ENCODE peak calls at places on chromosomes 3 and 15, in four cellular contexts. I is MM.1S, Z is mucosa of descending colon, P is endothelial cell. X is an unnamed sample.

GRCh38 chr3:46496745-46497555 is 826 bp upstream of the RTP3 start:
- DNase-seq in P (peak), Z (peak), I (peak), X (peak)

GRCh38 chr15:67321352-67321751 is 66.8 kb downstream of the IQCH start:
- DNase-seq in P (no peak), I (no peak), Z (no peak), X (no peak)

GRCh38 chr3:101381809-101382208 is 61.4 kb upstream of the IMPG2 start:
- DNase-seq in P (no peak), I (peak), Z (no peak), X (no peak)

GRCh38 chr3:65807225-65807624 is 231.5 kb downstream of the MAGI1 start:
- DNase-seq in I (no peak), P (no peak), Z (no peak), X (no peak)

GRCh38 chr3:194326192-194327029 is 24.7 kb downstream of the CPN2 start:
- DNase-seq in I (no peak), P (no peak), Z (no peak), X (no peak)

GRCh38 chr3:33115024-33115768 is 1.4 kb downstream of the CRTAP start:
- DNase-seq in I (peak), P (no peak), Z (peak), X (no peak)

GRCh38 chr3:49173116-49173791 is 1.9 kb downstream of the KLHDC8B start:
- DNase-seq in Z (peak), P (no peak), I (no peak), X (peak)

GRCh38 chr3:65118912-65119499 is 431.2 kb upstream of the ADAMTS9 start:
- DNase-seq in Z (no peak), I (no peak), P (no peak), X (no peak)

GRCh38 chr15:82108489-82109078 is 62.8 kb upstream of the MEX3B start:
- DNase-seq in I (peak), Z (peak), P (peak), X (peak)

GRCh38 chr15:85318048-85318731 is 62.2 kb upstream of the AKAP13 start:
- DNase-seq in Z (peak), I (peak), P (no peak), X (no peak)

GRCh38 chr3:48661501-48662139 is 1.1 kb downstream of the CELSR3 start:
- DNase-seq in I (peak), P (peak), Z (peak), X (peak)

GRCh38 chr15:71409541-71409940 is 294.3 kb downstream of the THSD4 start:
- DNase-seq in Z (no peak), P (no peak), I (no peak), X (no peak)

GRCh38 chr3:158668506-158668905 is 3.9 kb downstream of the LXN start:
- DNase-seq in Z (no peak), I (no peak), P (no peak), X (no peak)

GRCh38 chr15:39963806-39964205 is 29.9 kb downstream of the EIF2AK4 start:
- DNase-seq in P (no peak), I (no peak), Z (no peak), X (no peak)

GRCh38 chr3:129324855-129325254 is 46.2 kb downstream of the HMCES start:
- DNase-seq in P (no peak), I (no peak), Z (no peak), X (no peak)

GRCh38 chr3:170634663-170635096 is 48.8 kb upstream of the SLC7A14 start:
- DNase-seq in P (no peak), Z (peak), I (no peak), X (no peak)

GRCh38 chr3:115381573-115381912 is 234.5 kb upstream of the ZBTB20 start:
- DNase-seq in Z (no peak), I (no peak), P (no peak), X (no peak)

GRCh38 chr3:47117803-47118364 is 46.0 kb downstream of the SETD2 start:
- DNase-seq in I (no peak), P (no peak), Z (no peak), X (no peak)

GRCh38 chr3:64190517-64191515 is 34.5 kb downstream of the PRICKLE2 start:
- DNase-seq in I (no peak), P (no peak), Z (no peak), X (no peak)

GRCh38 chr3:42277676-42278075 is 11.7 kb upstream of the CCK start:
- DNase-seq in I (no peak), Z (no peak), P (no peak), X (no peak)

GRCh38 chr3:37096292-37096691 is 78.1 kb downstream of the LRRFIP2 start:
- DNase-seq in I (no peak), Z (no peak), P (no peak), X (no peak)

GRCh38 chr15:83106994-83107840 is at the start of gene TM6SF1:
- DNase-seq in Z (no peak), I (no peak), P (peak), X (peak)

GRCh38 chr15:90647326-90647725 is 69.8 kb upstream of the BLM start:
- DNase-seq in I (no peak), P (no peak), Z (no peak), X (no peak)

GRCh38 chr3:134446800-134447199 is 39.0 kb downstream of the ANAPC13 start:
- DNase-seq in P (no peak), I (no peak), Z (no peak), X (no peak)

GRCh38 chr3:50254577-50255250 is 14.2 kb upstream of the SEMA3B start:
- DNase-seq in Z (no peak), I (no peak), P (peak), X (no peak)

GRCh38 chr15:76678766-76679165 is 226.4 kb downstream of the SCAPER start:
- DNase-seq in Z (no peak), P (no peak), I (no peak), X (no peak)

GRCh38 chr15:77676569-77677375 is 44.1 kb upstream of the LINGO1 start:
- DNase-seq in Z (no peak), I (no peak), P (no peak), X (no peak)

GRCh38 chr15:28097656-28098359 is 1.3 kb downstream of the OCA2 start:
- DNase-seq in P (no peak), I (no peak), Z (no peak), X (no peak)

GRCh38 chr15:85639752-85640381 is 154.9 kb downstream of the KLHL25 start:
- DNase-seq in P (no peak), Z (no peak), I (no peak), X (no peak)

GRCh38 chr3:108114423-108115065 is 23.7 kb upstream of the CD47 start:
- DNase-seq in Z (no peak), I (no peak), P (no peak), X (no peak)

GRCh38 chr3:104805508-104805907 is 561.2 kb upstream of the ALCAM start:
- DNase-seq in P (no peak), I (no peak), Z (no peak), X (no peak)

GRCh38 chr15:76161153-76162049 is 101.6 kb downstream of the TMEM266 start:
- DNase-seq in Z (no peak), P (no peak), I (no peak), X (no peak)

GRCh38 chr3:30597131-30597768 is 9.2 kb upstream of the TGFBR2 start:
- DNase-seq in I (no peak), P (no peak), Z (no peak), X (no peak)

GRCh38 chr3:183224581-183224980 is 28.5 kb upstream of the B3GNT5 start:
- DNase-seq in Z (no peak), P (no peak), I (no peak), X (no peak)

GRCh38 chr3:12155833-12156232 is 2.9 kb downstream of the TIMP4 start:
- DNase-seq in P (no peak), Z (no peak), I (no peak), X (no peak)

GRCh38 chr15:77915261-77915960 is 162.1 kb downstream of the TBC1D2B start:
- DNase-seq in P (no peak), I (no peak), Z (no peak), X (peak)